ENCODE peak calls at places on chromosome X, in seven cellular contexts. One of them, this sample, is unnamed.

GRCh38 chrX:39900788-39901170 is 197.0 kb downstream of the BCOR start:
- DNase-seq in SK-N-SH: peak
- DNase-seq in HCT116: no peak
- DNase-seq in GM12878: no peak
- DNase-seq in HepG2: no peak
- DNase-seq in H1: no peak
- DNase-seq in K562: no peak
- DNase-seq in this sample: no peak

GRCh38 chrX:65838674-65839073 is 171.2 kb downstream of the MSN start:
- DNase-seq in HepG2: no peak
- DNase-seq in GM12878: no peak
- DNase-seq in K562: no peak
- DNase-seq in H1: no peak
- DNase-seq in SK-N-SH: no peak
- DNase-seq in HCT116: no peak
- DNase-seq in this sample: no peak

GRCh38 chrX:39907964-39908616 is 189.7 kb downstream of the BCOR start:
- DNase-seq in SK-N-SH: peak
- DNase-seq in K562: no peak
- DNase-seq in HepG2: peak
- DNase-seq in HCT116: peak
- DNase-seq in GM12878: no peak
- DNase-seq in H1: no peak
- DNase-seq in this sample: no peak

GRCh38 chrX:64198046-64198445 is 7.5 kb downstream of the AMER1 start:
- DNase-seq in GM12878: peak
- DNase-seq in HepG2: no peak
- DNase-seq in K562: peak
- DNase-seq in HCT116: no peak
- DNase-seq in H1: no peak
- DNase-seq in SK-N-SH: no peak
- DNase-seq in this sample: no peak

GRCh38 chrX:66635360-66635759 is 3.5 kb downstream of the EDA2R start:
- DNase-seq in GM12878: no peak
- DNase-seq in H1: no peak
- DNase-seq in HCT116: no peak
- DNase-seq in SK-N-SH: no peak
- DNase-seq in K562: no peak
- DNase-seq in HepG2: no peak
- DNase-seq in this sample: no peak

GRCh38 chrX:72169008-72169728 is 12.4 kb upstream of the PIN4 start:
- DNase-seq in K562: no peak
- DNase-seq in H1: no peak
- DNase-seq in SK-N-SH: no peak
- DNase-seq in GM12878: no peak
- DNase-seq in HepG2: no peak
- DNase-seq in HCT116: no peak
- DNase-seq in this sample: no peak

GRCh38 chrX:40773809-40774208 is 38.5 kb upstream of the MED14 start:
- DNase-seq in SK-N-SH: no peak
- DNase-seq in HepG2: no peak
- DNase-seq in GM12878: no peak
- DNase-seq in HCT116: peak
- DNase-seq in K562: no peak
- DNase-seq in H1: no peak
- DNase-seq in this sample: no peak

GRCh38 chrX:148878371-148878770 is 378.0 kb downstream of the AFF2 start:
- DNase-seq in HCT116: no peak
- DNase-seq in GM12878: no peak
- DNase-seq in K562: no peak
- DNase-seq in SK-N-SH: no peak
- DNase-seq in H1: no peak
- DNase-seq in HepG2: no peak
- DNase-seq in this sample: no peak

GRCh38 chrX:30593435-30594200 is 16.1 kb upstream of the TASL start:
- DNase-seq in GM12878: no peak
- DNase-seq in HCT116: peak
- DNase-seq in HepG2: peak
- DNase-seq in K562: no peak
- DNase-seq in H1: no peak
- DNase-seq in SK-N-SH: no peak
- DNase-seq in this sample: peak

GRCh38 chrX:148940411-148940996 is 440.1 kb downstream of the AFF2 start:
- DNase-seq in K562: no peak
- DNase-seq in GM12878: no peak
- DNase-seq in HepG2: no peak
- DNase-seq in SK-N-SH: no peak
- DNase-seq in H1: no peak
- DNase-seq in HCT116: no peak
- DNase-seq in this sample: no peak

GRCh38 chrX:120453985-120454384 is 15.1 kb downstream of the LAMP2 start:
- DNase-seq in GM12878: no peak
- DNase-seq in K562: no peak
- DNase-seq in H1: no peak
- DNase-seq in HCT116: no peak
- DNase-seq in HepG2: no peak
- DNase-seq in SK-N-SH: no peak
- DNase-seq in this sample: no peak

GRCh38 chrX:153445856-153446635 is at the start of gene TREX2:
- DNase-seq in K562: no peak
- DNase-seq in H1: no peak
- DNase-seq in HCT116: no peak
- DNase-seq in HepG2: no peak
- DNase-seq in GM12878: no peak
- DNase-seq in SK-N-SH: no peak
- DNase-seq in this sample: no peak

GRCh38 chrX:46653482-46653881 is 79.9 kb downstream of the CHST7 start:
- DNase-seq in HepG2: peak
- DNase-seq in K562: peak
- DNase-seq in H1: peak
- DNase-seq in GM12878: no peak
- DNase-seq in HCT116: no peak
- DNase-seq in SK-N-SH: peak
- DNase-seq in this sample: peak

GRCh38 chrX:50691820-50692219 is 122.2 kb downstream of the SHROOM4 start:
- DNase-seq in HepG2: peak
- DNase-seq in HCT116: peak
- DNase-seq in GM12878: no peak
- DNase-seq in K562: peak
- DNase-seq in SK-N-SH: peak
- DNase-seq in H1: no peak
- DNase-seq in this sample: peak

GRCh38 chrX:72062890-72063289 is 68.8 kb downstream of the RTL5 start:
- DNase-seq in K562: no peak
- DNase-seq in HCT116: no peak
- DNase-seq in H1: no peak
- DNase-seq in HepG2: no peak
- DNase-seq in GM12878: no peak
- DNase-seq in SK-N-SH: no peak
- DNase-seq in this sample: no peak

GRCh38 chrX:77014655-77015377 is 432.4 kb upstream of the FGF16 start:
- DNase-seq in HepG2: peak
- DNase-seq in SK-N-SH: peak
- DNase-seq in H1: peak
- DNase-seq in K562: no peak
- DNase-seq in HCT116: no peak
- DNase-seq in GM12878: no peak
- DNase-seq in this sample: no peak

GRCh38 chrX:130071611-130072349 is 38.5 kb downstream of the ELF4 start:
- DNase-seq in H1: no peak
- DNase-seq in SK-N-SH: no peak
- DNase-seq in GM12878: no peak
- DNase-seq in HCT116: no peak
- DNase-seq in HepG2: peak
- DNase-seq in K562: peak
- DNase-seq in this sample: no peak

GRCh38 chrX:129747533-129747932 is 8.8 kb downstream of the XPNPEP2 start:
- DNase-seq in SK-N-SH: no peak
- DNase-seq in GM12878: no peak
- DNase-seq in H1: no peak
- DNase-seq in HepG2: no peak
- DNase-seq in K562: no peak
- DNase-seq in HCT116: no peak
- DNase-seq in this sample: no peak

GRCh38 chrX:49058794-49059193 is at the start of gene CCDC120:
- DNase-seq in HepG2: no peak
- DNase-seq in SK-N-SH: no peak
- DNase-seq in GM12878: no peak
- DNase-seq in H1: no peak
- DNase-seq in K562: no peak
- DNase-seq in HCT116: no peak
- DNase-seq in this sample: peak

GRCh38 chrX:136711147-136711546 is 63.2 kb downstream of the CD40LG start:
- DNase-seq in K562: peak
- DNase-seq in HepG2: no peak
- DNase-seq in GM12878: no peak
- DNase-seq in H1: no peak
- DNase-seq in HCT116: no peak
- DNase-seq in SK-N-SH: peak
- DNase-seq in this sample: no peak

DNA sequence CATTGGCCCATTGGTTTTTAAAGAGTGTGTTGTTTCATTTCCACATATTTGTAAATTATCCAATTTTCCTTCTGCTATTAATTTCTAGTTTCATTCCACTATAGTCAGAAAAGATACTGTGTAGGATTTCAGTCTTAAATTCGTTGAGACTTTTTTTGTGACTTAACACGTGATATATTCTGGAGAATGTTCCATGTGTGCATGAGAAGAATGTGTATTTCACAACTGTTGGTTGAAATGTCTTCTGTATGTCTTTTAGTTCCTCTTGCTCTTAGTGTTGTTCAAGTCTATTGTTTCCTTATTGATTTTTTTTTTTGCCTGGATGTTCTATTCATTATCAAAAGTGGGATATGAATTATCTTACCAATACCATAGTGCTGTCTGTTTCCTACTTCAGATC is 606.9 kb downstream of the RPA4 start:
- DNase-seq in K562: no peak
- DNase-seq in HepG2: no peak
- DNase-seq in SK-N-SH: no peak
- DNase-seq in HCT116: no peak
- DNase-seq in GM12878: no peak
- DNase-seq in H1: no peak
- DNase-seq in this sample: no peak
- TF ChIP-seq JUND in K562: no peak
- TF ChIP-seq JUND in HepG2: no peak
- TF ChIP-seq JUND in SK-N-SH: no peak
- TF ChIP-seq JUND in HCT116: no peak
- TF ChIP-seq JUND in GM12878: no peak
- TF ChIP-seq JUND in H1: no peak
- TF ChIP-seq JUND in this sample: no peak

DNA sequence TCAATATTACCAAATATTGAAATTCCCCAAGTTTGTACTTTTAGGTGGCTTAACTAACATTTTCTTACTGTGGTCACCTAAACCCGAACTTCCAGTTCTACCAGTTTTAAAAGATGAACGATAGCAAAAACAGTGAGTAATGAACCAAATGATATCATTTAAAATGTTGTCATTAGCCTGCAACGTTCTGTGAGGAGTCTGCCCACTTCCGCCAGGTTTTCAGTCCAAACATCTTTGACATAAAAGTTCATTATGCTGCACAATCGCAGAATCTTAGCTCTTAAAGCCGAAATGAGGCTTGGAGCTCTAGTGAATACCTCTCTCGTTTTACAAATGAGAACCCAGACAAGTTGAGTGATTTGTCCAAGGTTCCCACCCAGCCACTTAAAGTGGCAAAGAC is 762 bp downstream of the PIGA start:
- DNase-seq in H1: no peak
- DNase-seq in HepG2: no peak
- DNase-seq in SK-N-SH: no peak
- DNase-seq in GM12878: no peak
- DNase-seq in HCT116: no peak
- DNase-seq in K562: peak
- DNase-seq in this sample: no peak
- TF ChIP-seq JUND in H1: no peak
- TF ChIP-seq JUND in HepG2: no peak
- TF ChIP-seq JUND in SK-N-SH: no peak
- TF ChIP-seq JUND in GM12878: no peak
- TF ChIP-seq JUND in HCT116: no peak
- TF ChIP-seq JUND in K562: no peak
- TF ChIP-seq JUND in this sample: no peak

DNA sequence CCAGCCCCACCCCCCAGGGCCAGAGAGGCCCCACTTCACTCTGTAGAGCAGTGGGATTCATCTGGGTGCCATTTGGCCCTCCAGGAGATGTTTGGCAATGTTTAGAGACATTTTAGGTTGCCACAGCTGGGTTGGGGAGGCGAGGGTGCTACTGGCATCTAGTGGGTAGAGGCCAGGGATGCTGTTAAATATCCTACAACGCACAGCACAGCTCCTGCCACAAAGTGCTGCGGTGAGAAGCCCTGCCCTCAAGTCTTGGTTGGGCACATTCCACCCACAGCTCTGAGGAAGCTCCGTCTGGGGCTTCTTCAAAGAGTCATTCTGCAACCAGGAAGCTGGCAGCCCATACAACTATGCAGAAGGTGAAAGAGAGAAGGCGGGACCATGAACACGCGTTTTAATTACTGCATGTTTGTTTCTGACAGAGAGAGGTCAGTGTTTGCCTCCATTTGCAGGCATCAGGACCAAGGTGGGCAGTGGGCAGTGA is 48.1 kb upstream of the FAM9C start:
- DNase-seq in HepG2: no peak
- DNase-seq in GM12878: peak
- DNase-seq in SK-N-SH: no peak
- DNase-seq in H1: no peak
- DNase-seq in K562: no peak
- DNase-seq in HCT116: no peak
- DNase-seq in this sample: no peak
- TF ChIP-seq JUND in HepG2: no peak
- TF ChIP-seq JUND in GM12878: peak
- TF ChIP-seq JUND in SK-N-SH: no peak
- TF ChIP-seq JUND in H1: no peak
- TF ChIP-seq JUND in K562: no peak
- TF ChIP-seq JUND in HCT116: no peak
- TF ChIP-seq JUND in this sample: no peak

GRCh38 chrX:23752740-23753435 is 9.8 kb upstream of the ACOT9 start:
- DNase-seq in SK-N-SH: no peak
- DNase-seq in GM12878: no peak
- DNase-seq in HCT116: no peak
- DNase-seq in H1: no peak
- DNase-seq in HepG2: no peak
- DNase-seq in K562: no peak
- DNase-seq in this sample: no peak

GRCh38 chrX:23754664-23755063 is 11.6 kb upstream of the ACOT9 start:
- DNase-seq in GM12878: no peak
- DNase-seq in H1: no peak
- DNase-seq in HepG2: no peak
- DNase-seq in K562: no peak
- DNase-seq in SK-N-SH: no peak
- DNase-seq in HCT116: no peak
- DNase-seq in this sample: no peak

DNA sequence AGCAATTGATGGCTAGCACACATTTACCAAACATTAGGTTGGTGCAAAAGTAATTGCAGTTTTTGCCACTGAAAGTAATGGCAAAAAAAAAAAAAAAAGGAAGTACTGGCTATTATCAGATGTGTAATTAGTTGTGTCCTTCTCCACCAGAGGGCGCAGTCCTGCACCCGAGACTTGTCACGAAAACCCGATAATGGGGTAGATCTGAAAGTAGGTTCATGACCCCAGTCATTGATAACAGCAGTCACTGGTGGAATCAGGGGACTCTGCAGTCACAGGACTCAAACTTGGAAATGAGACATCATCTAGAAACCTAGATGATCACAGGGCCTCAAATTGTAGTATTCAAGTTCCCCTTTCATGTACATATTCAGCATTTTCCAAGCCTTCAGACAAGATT is 13.1 kb upstream of the ACOT9 start:
- DNase-seq in K562: peak
- DNase-seq in H1: peak
- DNase-seq in HCT116: no peak
- DNase-seq in HepG2: peak
- DNase-seq in SK-N-SH: peak
- DNase-seq in GM12878: peak
- DNase-seq in this sample: no peak
- TF ChIP-seq JUND in K562: peak
- TF ChIP-seq JUND in H1: no peak
- TF ChIP-seq JUND in HCT116: no peak
- TF ChIP-seq JUND in HepG2: no peak
- TF ChIP-seq JUND in SK-N-SH: no peak
- TF ChIP-seq JUND in GM12878: no peak
- TF ChIP-seq JUND in this sample: no peak